ENCODE peak calls at places on chromosomes 5 and 9, in six cellular contexts. N is mesendoderm, P is mesenchymal stem cell, U is IMR-90, W is H1, G is H9. F is an unnamed sample. For H3K4me1, the result is how much of the 10 kb centered on the place peaks cover.

GRCh38 chr5:156920861-156921431 is 42.1 kb downstream of the TIMD4 start:
- DNase-seq in W (no peak), G (no peak), N (no peak), U (no peak), P (no peak), F (no peak)

GRCh38 chr9:336039-336438 is 121.4 kb downstream of the DOCK8 start:
- DNase-seq in U (no peak), G (no peak), N (no peak), P (no peak), W (no peak), F (no peak)

GRCh38 chr9:136011703-136012496 is 50.7 kb upstream of the UBAC1 start:
- DNase-seq in G (no peak), W (no peak), N (no peak), U (peak), P (peak), F (no peak)

GRCh38 chr5:58135571-58136335 is 324.1 kb downstream of the PLK2 start:
- DNase-seq in U (peak), G (no peak), W (no peak), P (peak), N (no peak), F (no peak)

GRCh38 chr5:79109527-79110492 is 1.8 kb upstream of the BHMT start:
- DNase-seq in N (peak), P (no peak), W (peak), U (no peak), G (peak), F (no peak)

GRCh38 chr9:123248630-123249029 is 19.8 kb downstream of the STRBP start:
- DNase-seq in P (no peak), N (no peak), U (no peak), W (no peak), G (no peak), F (no peak)

GRCh38 chr9:3441197-3441816 is 84.5 kb downstream of the RFX3 start:
- DNase-seq in N (peak), P (peak), U (peak), G (peak), W (no peak), F (no peak)

GRCh38 chr5:14879985-14880589 is 8.5 kb upstream of the ANKH start:
- DNase-seq in N (no peak), U (peak), G (no peak), P (peak), W (no peak), F (no peak)

GRCh38 chr9:136566899-136567298 is 21.1 kb upstream of the NOTCH1 start:
- DNase-seq in W (no peak), G (no peak), P (no peak), N (no peak), U (no peak), F (no peak)

GRCh38 chr5:53027913-53028312 is 38.8 kb downstream of the ITGA2 start:
- DNase-seq in U (peak), W (no peak), P (peak), N (no peak), G (no peak), F (no peak)

GRCh38 chr5:181052928-181053759 is 13.1 kb downstream of the BTNL9 start:
- DNase-seq in W (peak), P (no peak), U (no peak), G (no peak), N (no peak), F (no peak)

GRCh38 chr5:6003040-6003825 is 375.1 kb downstream of the MED10 start:
- DNase-seq in U (no peak), W (no peak), P (no peak), N (no peak), G (no peak), F (no peak)

GRCh38 chr5:73093943-73094342 is 26.4 kb upstream of the TMEM171 start:
- DNase-seq in N (peak), G (no peak), P (peak), W (no peak), U (peak), F (no peak)

GRCh38 chr9:134622896-134623407 is 18.7 kb upstream of the COL5A1 start:
- DNase-seq in U (no peak), W (no peak), P (no peak), N (no peak), G (peak), F (no peak)

GRCh38 chr5:65830856-65831255 is 95.5 kb upstream of the ERBIN start:
- DNase-seq in G (no peak), U (no peak), P (no peak), N (peak), W (no peak), F (peak)

GRCh38 chr5:9859798-9860197 is 229.6 kb upstream of the TAS2R1 start:
- DNase-seq in U (no peak), W (no peak), N (no peak), G (no peak), P (no peak), F (no peak)

GRCh38 chr9:132074736-132075135 is 4.9 kb downstream of the MED27 start:
- DNase-seq in W (no peak), U (peak), G (no peak), N (no peak), P (no peak), F (no peak)

GRCh38 chr9:2299156-2299842 is 284.2 kb downstream of the SMARCA2 start:
- DNase-seq in U (no peak), P (no peak), W (peak), G (no peak), N (no peak), F (no peak)

GRCh38 chr5:88390007-88390385 is 121.4 kb upstream of the TMEM161B start:
- DNase-seq in G (no peak), P (no peak), W (no peak), N (no peak), U (no peak), F (no peak)

GRCh38 chr5:107607656-107608368 is 62.9 kb downstream of the EFNA5 start:
- DNase-seq in G (no peak), P (no peak), U (no peak), W (no peak), N (peak), F (no peak)

GRCh38 chr9:93668261-93668871 is 92.0 kb downstream of the PHF2 start:
- DNase-seq in U (no peak), P (no peak), G (peak), N (no peak), W (peak), F (no peak)

GRCh38 chr9:125785187-125785840 is 38.1 kb downstream of the PBX3 start:
- DNase-seq in P (no peak), N (no peak), G (no peak), W (no peak), U (no peak), F (no peak)

GRCh38 chr5:177427211-177427822 is 841 bp downstream of the GRK6 start:
- DNase-seq in W (no peak), P (peak), U (no peak), N (no peak), G (no peak), F (no peak)
- H3K4me1 ChIP-seq in W (under half), P (under half), U (under half), N (under half), G (under half), F (under half)

DNA sequence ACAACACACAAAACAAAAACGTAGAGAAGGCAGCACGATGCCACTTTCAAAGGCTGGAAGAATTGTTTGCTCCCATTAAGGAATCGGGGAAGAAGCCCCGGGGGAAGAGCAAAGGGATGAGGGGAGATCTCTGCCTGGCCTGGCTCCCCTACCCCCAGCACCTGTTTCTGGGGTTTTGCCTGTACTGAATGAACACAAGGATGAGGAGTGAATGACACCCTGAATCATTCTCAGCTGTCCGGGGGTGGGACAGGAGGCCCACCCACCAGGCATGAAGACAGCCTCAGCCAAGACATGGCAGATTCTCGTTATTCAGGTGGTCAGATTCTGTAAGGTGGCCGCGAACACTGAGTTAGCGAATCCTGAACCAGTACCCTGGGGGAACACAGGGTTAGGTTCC is 7.5 kb downstream of the TBC1D9B start:
- DNase-seq in P (no peak), G (no peak), U (no peak), W (no peak), N (no peak), F (no peak)
- H3K4ac ChIP-seq in P (no peak), G (no peak), U (no peak), W (no peak), N (no peak), F (no peak)

DNA sequence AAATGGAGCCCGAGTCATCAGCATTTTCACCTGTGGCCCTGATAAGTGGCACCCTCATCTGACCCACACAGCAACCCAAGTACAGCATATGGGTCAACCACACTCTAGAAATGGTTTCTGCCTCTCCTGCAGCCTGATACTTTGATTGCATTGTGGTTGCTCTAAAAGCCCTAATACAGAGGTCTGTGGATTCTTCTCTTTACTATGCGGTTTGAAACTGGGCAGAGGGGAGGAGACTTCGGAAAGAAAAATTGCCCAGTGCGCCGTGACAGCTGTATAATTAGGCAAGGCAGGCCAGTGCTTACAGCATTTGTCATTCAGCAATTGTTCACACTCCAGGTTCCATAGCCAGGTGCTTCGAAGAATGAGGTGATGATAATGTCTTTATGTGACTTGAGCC is 361.0 kb downstream of the NFIB start:
- DNase-seq in N (no peak), U (no peak), G (no peak), P (no peak), W (no peak), F (no peak)
- H2BK15ac ChIP-seq in N (no peak), U (no peak), G (no peak), P (no peak), W (no peak), F (no peak)

GRCh38 chr9:128106181-128106939 is 21.2 kb downstream of the PTGES2 start:
- DNase-seq in U (no peak), P (no peak), G (peak), N (no peak), W (no peak), F (no peak)
- H3K4me1 ChIP-seq in U (under half), P (under half), G (under half), N (under half), W (under half), F (under half)